ENCODE peak calls at places on chromosomes 6 and 20, in seven cellular contexts. One of them, this sample, is unnamed.

GRCh38 chr6:120303527-120303926 is 954.0 kb upstream of the MAN1A1 start:
- DNase-seq in cardiac muscle cell: no peak
- DNase-seq in brain microvascular endothelial cell: no peak
- DNase-seq in body of pancreas: no peak
- DNase-seq in psoas muscle: no peak
- DNase-seq in neural progenitor cell: no peak
- DNase-seq in heart left ventricle: no peak
- DNase-seq in this sample: no peak

GRCh38 chr20:11144114-11144513 is 470.3 kb upstream of the JAG1 start:
- DNase-seq in cardiac muscle cell: no peak
- DNase-seq in brain microvascular endothelial cell: peak; percentile 94
- DNase-seq in body of pancreas: no peak
- DNase-seq in psoas muscle: no peak
- DNase-seq in neural progenitor cell: no peak
- DNase-seq in heart left ventricle: no peak
- DNase-seq in this sample: no peak

GRCh38 chr6:139161817-139162284 is 27.0 kb downstream of the HECA start:
- DNase-seq in cardiac muscle cell: no peak
- DNase-seq in brain microvascular endothelial cell: no peak
- DNase-seq in body of pancreas: no peak
- DNase-seq in psoas muscle: no peak
- DNase-seq in neural progenitor cell: no peak
- DNase-seq in heart left ventricle: no peak
- DNase-seq in this sample: no peak

GRCh38 chr6:101117397-101118185 is 236.5 kb upstream of the ASCC3 start:
- DNase-seq in cardiac muscle cell: peak; percentile 41
- DNase-seq in brain microvascular endothelial cell: no peak
- DNase-seq in body of pancreas: no peak
- DNase-seq in psoas muscle: no peak
- DNase-seq in neural progenitor cell: peak; percentile 7
- DNase-seq in heart left ventricle: no peak
- DNase-seq in this sample: no peak

GRCh38 chr6:149234051-149234962 is 83.2 kb upstream of the TAB2 start:
- DNase-seq in cardiac muscle cell: no peak
- DNase-seq in brain microvascular endothelial cell: peak; percentile 46
- DNase-seq in body of pancreas: no peak
- DNase-seq in psoas muscle: no peak
- DNase-seq in neural progenitor cell: no peak
- DNase-seq in heart left ventricle: no peak
- DNase-seq in this sample: no peak

GRCh38 chr6:19587238-19587942 is 249.8 kb upstream of the ID4 start:
- DNase-seq in cardiac muscle cell: no peak
- DNase-seq in brain microvascular endothelial cell: no peak
- DNase-seq in body of pancreas: no peak
- DNase-seq in psoas muscle: no peak
- DNase-seq in neural progenitor cell: no peak
- DNase-seq in heart left ventricle: no peak
- DNase-seq in this sample: no peak

GRCh38 chr6:15247750-15248450 is 2.0 kb downstream of the JARID2 start:
- DNase-seq in cardiac muscle cell: peak; percentile 76
- DNase-seq in brain microvascular endothelial cell: peak; percentile 50
- DNase-seq in body of pancreas: peak; percentile 59
- DNase-seq in psoas muscle: peak; percentile 77
- DNase-seq in neural progenitor cell: peak; percentile 88
- DNase-seq in heart left ventricle: peak; percentile 67
- DNase-seq in this sample: peak; percentile 67

GRCh38 chr20:64226686-64227576 is 28.6 kb upstream of the PCMTD2 start:
- DNase-seq in cardiac muscle cell: no peak
- DNase-seq in brain microvascular endothelial cell: no peak
- DNase-seq in body of pancreas: no peak
- DNase-seq in psoas muscle: peak; percentile 26
- DNase-seq in neural progenitor cell: no peak
- DNase-seq in heart left ventricle: no peak
- DNase-seq in this sample: no peak

GRCh38 chr6:158207452-158207788 is 39.3 kb downstream of the GTF2H5 start:
- DNase-seq in cardiac muscle cell: no peak
- DNase-seq in brain microvascular endothelial cell: peak; percentile 83
- DNase-seq in body of pancreas: no peak
- DNase-seq in psoas muscle: no peak
- DNase-seq in neural progenitor cell: no peak
- DNase-seq in heart left ventricle: no peak
- DNase-seq in this sample: no peak

GRCh38 chr6:22367331-22367730 is 70.5 kb upstream of the PRL start:
- DNase-seq in cardiac muscle cell: no peak
- DNase-seq in brain microvascular endothelial cell: no peak
- DNase-seq in body of pancreas: no peak
- DNase-seq in psoas muscle: no peak
- DNase-seq in neural progenitor cell: no peak
- DNase-seq in heart left ventricle: no peak
- DNase-seq in this sample: no peak

GRCh38 chr6:48099713-48100675 is 11.0 kb downstream of the PTCHD4 start:
- DNase-seq in cardiac muscle cell: no peak
- DNase-seq in brain microvascular endothelial cell: no peak
- DNase-seq in body of pancreas: no peak
- DNase-seq in psoas muscle: no peak
- DNase-seq in neural progenitor cell: no peak
- DNase-seq in heart left ventricle: no peak
- DNase-seq in this sample: no peak

GRCh38 chr6:168585441-168585840 is 144.5 kb downstream of the SMOC2 start:
- DNase-seq in cardiac muscle cell: no peak
- DNase-seq in brain microvascular endothelial cell: no peak
- DNase-seq in body of pancreas: no peak
- DNase-seq in psoas muscle: no peak
- DNase-seq in neural progenitor cell: no peak
- DNase-seq in heart left ventricle: no peak
- DNase-seq in this sample: no peak

GRCh38 chr6:134235937-134236751 is 81.8 kb downstream of the SGK1 start:
- DNase-seq in cardiac muscle cell: no peak
- DNase-seq in brain microvascular endothelial cell: peak; percentile 50
- DNase-seq in body of pancreas: no peak
- DNase-seq in psoas muscle: no peak
- DNase-seq in neural progenitor cell: no peak
- DNase-seq in heart left ventricle: no peak
- DNase-seq in this sample: no peak

GRCh38 chr6:3218266-3218665 is 9.2 kb downstream of the TUBB2B start:
- DNase-seq in cardiac muscle cell: no peak
- DNase-seq in brain microvascular endothelial cell: no peak
- DNase-seq in body of pancreas: no peak
- DNase-seq in psoas muscle: no peak
- DNase-seq in neural progenitor cell: no peak
- DNase-seq in heart left ventricle: no peak
- DNase-seq in this sample: no peak

GRCh38 chr20:6008254-6008653 is 45.6 kb downstream of the LRRN4 start:
- DNase-seq in cardiac muscle cell: peak; percentile 22
- DNase-seq in brain microvascular endothelial cell: peak; percentile 77
- DNase-seq in body of pancreas: peak; percentile 64
- DNase-seq in psoas muscle: peak; percentile 78
- DNase-seq in neural progenitor cell: peak; percentile 16
- DNase-seq in heart left ventricle: peak; percentile 67
- DNase-seq in this sample: no peak

GRCh38 chr20:17735206-17735804 is 35.5 kb downstream of the BANF2 start:
- DNase-seq in cardiac muscle cell: no peak
- DNase-seq in brain microvascular endothelial cell: peak; percentile 55
- DNase-seq in body of pancreas: no peak
- DNase-seq in psoas muscle: no peak
- DNase-seq in neural progenitor cell: no peak
- DNase-seq in heart left ventricle: no peak
- DNase-seq in this sample: no peak

GRCh38 chr6:106612956-106613516 is 16.3 kb downstream of the RTN4IP1 start:
- DNase-seq in cardiac muscle cell: no peak
- DNase-seq in brain microvascular endothelial cell: no peak
- DNase-seq in body of pancreas: no peak
- DNase-seq in psoas muscle: no peak
- DNase-seq in neural progenitor cell: no peak
- DNase-seq in heart left ventricle: no peak
- DNase-seq in this sample: no peak

GRCh38 chr20:53949319-53949839 is 121.0 kb downstream of the BCAS1 start:
- DNase-seq in cardiac muscle cell: no peak
- DNase-seq in brain microvascular endothelial cell: peak; percentile 95
- DNase-seq in body of pancreas: peak; percentile 17
- DNase-seq in psoas muscle: no peak
- DNase-seq in neural progenitor cell: no peak
- DNase-seq in heart left ventricle: peak; percentile 77
- DNase-seq in this sample: no peak

GRCh38 chr20:2128542-2128941 is 26.9 kb downstream of the STK35 start:
- DNase-seq in cardiac muscle cell: no peak
- DNase-seq in brain microvascular endothelial cell: no peak
- DNase-seq in body of pancreas: no peak
- DNase-seq in psoas muscle: no peak
- DNase-seq in neural progenitor cell: no peak
- DNase-seq in heart left ventricle: no peak
- DNase-seq in this sample: no peak

GRCh38 chr20:22333885-22334545 is 250.4 kb downstream of the FOXA2 start:
- DNase-seq in cardiac muscle cell: peak; percentile 79
- DNase-seq in brain microvascular endothelial cell: peak; percentile 51
- DNase-seq in body of pancreas: peak; percentile 69
- DNase-seq in psoas muscle: peak; percentile 56
- DNase-seq in neural progenitor cell: peak; percentile 83
- DNase-seq in heart left ventricle: peak; percentile 34
- DNase-seq in this sample: peak; percentile 11

GRCh38 chr20:22338140-22338708 is 246.1 kb downstream of the FOXA2 start:
- DNase-seq in cardiac muscle cell: no peak
- DNase-seq in brain microvascular endothelial cell: no peak
- DNase-seq in body of pancreas: no peak
- DNase-seq in psoas muscle: no peak
- DNase-seq in neural progenitor cell: no peak
- DNase-seq in heart left ventricle: no peak
- DNase-seq in this sample: no peak

GRCh38 chr20:22339946-22340345 is 244.4 kb downstream of the FOXA2 start:
- DNase-seq in cardiac muscle cell: no peak
- DNase-seq in brain microvascular endothelial cell: no peak
- DNase-seq in body of pancreas: no peak
- DNase-seq in psoas muscle: no peak
- DNase-seq in neural progenitor cell: no peak
- DNase-seq in heart left ventricle: no peak
- DNase-seq in this sample: no peak

GRCh38 chr20:22339091-22339881 is 245.1 kb downstream of the FOXA2 start:
- DNase-seq in cardiac muscle cell: peak; percentile 79
- DNase-seq in brain microvascular endothelial cell: peak; percentile 58
- DNase-seq in body of pancreas: peak; percentile 57
- DNase-seq in psoas muscle: no peak
- DNase-seq in neural progenitor cell: peak; percentile 87
- DNase-seq in heart left ventricle: no peak
- DNase-seq in this sample: no peak

DNA sequence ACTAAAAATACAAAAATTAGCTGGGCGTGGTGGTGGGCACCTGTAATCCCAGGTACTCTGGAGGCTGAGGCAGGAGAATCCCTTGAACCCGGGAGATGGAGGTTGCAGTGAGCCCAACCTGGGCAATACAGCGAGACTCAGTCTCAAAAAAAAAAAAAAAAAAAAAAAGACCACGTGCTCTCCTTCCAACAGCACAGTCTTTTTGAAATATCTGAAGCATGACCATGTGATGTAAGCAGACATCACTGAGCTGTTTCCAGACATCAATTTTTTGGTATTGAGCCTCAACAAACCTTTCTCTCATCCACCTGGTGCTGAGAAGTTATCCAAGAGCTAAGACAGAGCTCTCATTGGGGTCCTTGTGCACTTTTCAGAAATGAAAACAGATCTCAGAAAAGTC is 249.2 kb downstream of the FOXA2 start:
- DNase-seq in cardiac muscle cell: no peak
- DNase-seq in brain microvascular endothelial cell: no peak
- DNase-seq in body of pancreas: no peak
- DNase-seq in psoas muscle: no peak
- DNase-seq in neural progenitor cell: no peak
- DNase-seq in heart left ventricle: no peak
- DNase-seq in this sample: no peak
- H3K27ac ChIP-seq in cardiac muscle cell: no peak overlapping the region
- H3K27ac ChIP-seq in brain microvascular endothelial cell: no peak overlapping the region
- H3K27ac ChIP-seq in body of pancreas: no peak overlapping the region
- H3K27ac ChIP-seq in psoas muscle: no peak overlapping the region
- H3K27ac ChIP-seq in neural progenitor cell: no peak overlapping the region
- H3K27ac ChIP-seq in heart left ventricle: no peak overlapping the region
- H3K27ac ChIP-seq in this sample: no peak overlapping the region

GRCh38 chr6:137867685-137868509 is 838 bp downstream of the TNFAIP3 start:
- DNase-seq in cardiac muscle cell: peak; percentile 27
- DNase-seq in brain microvascular endothelial cell: no peak
- DNase-seq in body of pancreas: peak; percentile 27
- DNase-seq in psoas muscle: peak; percentile 57
- DNase-seq in neural progenitor cell: peak; percentile 80
- DNase-seq in heart left ventricle: no peak
- DNase-seq in this sample: no peak
- H3K27ac ChIP-seq in cardiac muscle cell: peak overlapping the region; percentile 92
- H3K27ac ChIP-seq in brain microvascular endothelial cell: peak overlapping the region; percentile 69
- H3K27ac ChIP-seq in body of pancreas: peak overlapping the region; percentile 95
- H3K27ac ChIP-seq in psoas muscle: peak overlapping the region; percentile 97
- H3K27ac ChIP-seq in neural progenitor cell: no peak overlapping the region
- H3K27ac ChIP-seq in heart left ventricle: peak overlapping the region; percentile 88
- H3K27ac ChIP-seq in this sample: peak overlapping the region; percentile 11

GRCh38 chr6:111361648-111362047 is 121.4 kb downstream of the REV3L start:
- DNase-seq in cardiac muscle cell: peak; percentile 66
- DNase-seq in brain microvascular endothelial cell: peak; percentile 54
- DNase-seq in body of pancreas: peak; percentile 22
- DNase-seq in psoas muscle: no peak
- DNase-seq in neural progenitor cell: peak; percentile 70
- DNase-seq in heart left ventricle: no peak
- DNase-seq in this sample: peak; percentile 12

GRCh38 chr6:111367393-111368088 is 115.5 kb downstream of the REV3L start:
- DNase-seq in cardiac muscle cell: no peak
- DNase-seq in brain microvascular endothelial cell: no peak
- DNase-seq in body of pancreas: no peak
- DNase-seq in psoas muscle: no peak
- DNase-seq in neural progenitor cell: no peak
- DNase-seq in heart left ventricle: no peak
- DNase-seq in this sample: no peak
- H3K27ac ChIP-seq in cardiac muscle cell: no peak overlapping the region
- H3K27ac ChIP-seq in brain microvascular endothelial cell: no peak overlapping the region
- H3K27ac ChIP-seq in body of pancreas: no peak overlapping the region
- H3K27ac ChIP-seq in psoas muscle: no peak overlapping the region
- H3K27ac ChIP-seq in neural progenitor cell: no peak overlapping the region
- H3K27ac ChIP-seq in heart left ventricle: no peak overlapping the region
- H3K27ac ChIP-seq in this sample: no peak overlapping the region

GRCh38 chr20:34215711-34216381 is 25.4 kb upstream of the ASIP start:
- DNase-seq in cardiac muscle cell: peak; percentile 96
- DNase-seq in brain microvascular endothelial cell: peak; percentile 51
- DNase-seq in body of pancreas: peak; percentile 90
- DNase-seq in psoas muscle: peak; percentile 96
- DNase-seq in neural progenitor cell: peak; percentile 93
- DNase-seq in heart left ventricle: peak; percentile 94
- DNase-seq in this sample: peak; percentile 30

GRCh38 chr20:34222208-34222607 is 19.0 kb upstream of the ASIP start:
- DNase-seq in cardiac muscle cell: no peak
- DNase-seq in brain microvascular endothelial cell: peak; percentile 93
- DNase-seq in body of pancreas: no peak
- DNase-seq in psoas muscle: no peak
- DNase-seq in neural progenitor cell: no peak
- DNase-seq in heart left ventricle: no peak
- DNase-seq in this sample: no peak

GRCh38 chr20:34216382-34216742 is 24.9 kb upstream of the ASIP start:
- DNase-seq in cardiac muscle cell: no peak
- DNase-seq in brain microvascular endothelial cell: no peak
- DNase-seq in body of pancreas: no peak
- DNase-seq in psoas muscle: no peak
- DNase-seq in neural progenitor cell: no peak
- DNase-seq in heart left ventricle: no peak
- DNase-seq in this sample: no peak

DNA sequence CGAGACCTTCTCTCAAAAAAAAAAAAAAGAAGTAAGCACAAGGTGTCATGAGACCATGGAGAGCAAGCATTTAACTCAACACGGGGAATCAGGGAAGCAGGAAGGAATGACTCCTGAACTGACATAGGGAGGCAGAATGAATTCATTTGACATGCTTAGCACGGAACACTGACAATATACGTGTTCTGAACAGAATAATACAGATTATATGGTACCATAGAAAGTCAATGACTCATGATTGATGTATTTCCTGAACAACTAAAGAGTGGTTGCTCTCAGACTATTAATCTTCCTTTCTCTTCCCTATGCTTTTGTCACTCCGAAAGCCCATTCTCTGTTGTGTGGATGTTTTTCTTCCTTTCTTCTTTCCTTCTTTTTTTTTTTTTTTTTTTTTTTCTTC is 20.6 kb upstream of the ASIP start:
- DNase-seq in cardiac muscle cell: no peak
- DNase-seq in brain microvascular endothelial cell: peak; percentile 38
- DNase-seq in body of pancreas: no peak
- DNase-seq in psoas muscle: no peak
- DNase-seq in neural progenitor cell: no peak
- DNase-seq in heart left ventricle: no peak
- DNase-seq in this sample: no peak
- H3K27ac ChIP-seq in cardiac muscle cell: no peak overlapping the region
- H3K27ac ChIP-seq in brain microvascular endothelial cell: no peak overlapping the region
- H3K27ac ChIP-seq in body of pancreas: no peak overlapping the region
- H3K27ac ChIP-seq in psoas muscle: no peak overlapping the region
- H3K27ac ChIP-seq in neural progenitor cell: no peak overlapping the region
- H3K27ac ChIP-seq in heart left ventricle: no peak overlapping the region
- H3K27ac ChIP-seq in this sample: no peak overlapping the region